ENCODE peak calls at places on chromosomes 11 and 22, in nine cellular contexts. One of them, this sample, is unnamed.

GRCh38 chr11:13384837-13385417 is 78.1 kb downstream of the BTBD10 start:
- DNase-seq in T-cell: no peak
- DNase-seq in cerebellum: peak; percentile 19
- DNase-seq in T-helper 9 cell: no peak
- DNase-seq in AG09309: peak; percentile 1
- DNase-seq in left colon: no peak
- DNase-seq in mesenchymal stem cell: peak; percentile 56
- DNase-seq in activated CD4-positive, alpha-beta T cell treated with anti-CD3 and anti-CD28 coated beads, Interleukin-2, amount 50 U/mL, for 48 hours: peak; percentile 10
- DNase-seq in neural progenitor cell: peak; percentile 67
- DNase-seq in this sample: peak; percentile 41

GRCh38 chr11:101576536-101576935 is 7.3 kb downstream of the TRPC6 start:
- DNase-seq in cerebellum: no peak
- DNase-seq in neural progenitor cell: no peak
- DNase-seq in mesenchymal stem cell: no peak
- DNase-seq in activated CD4-positive, alpha-beta T cell treated with anti-CD3 and anti-CD28 coated beads, Interleukin-2, amount 50 U/mL, for 48 hours: no peak
- DNase-seq in T-cell: no peak
- DNase-seq in left colon: no peak
- DNase-seq in AG09309: no peak
- DNase-seq in T-helper 9 cell: no peak
- DNase-seq in this sample: no peak

GRCh38 chr11:1936781-1937615 is 10.1 kb upstream of the MRPL23 start:
- DNase-seq in T-helper 9 cell: no peak
- DNase-seq in AG09309: no peak
- DNase-seq in left colon: peak; percentile 21
- DNase-seq in cerebellum: no peak
- DNase-seq in T-cell: no peak
- DNase-seq in activated CD4-positive, alpha-beta T cell treated with anti-CD3 and anti-CD28 coated beads, Interleukin-2, amount 50 U/mL, for 48 hours: no peak
- DNase-seq in neural progenitor cell: no peak
- DNase-seq in mesenchymal stem cell: no peak
- DNase-seq in this sample: no peak

GRCh38 chr22:31538815-31539214 is 42.5 kb downstream of the SFI1 start:
- DNase-seq in neural progenitor cell: no peak
- DNase-seq in activated CD4-positive, alpha-beta T cell treated with anti-CD3 and anti-CD28 coated beads, Interleukin-2, amount 50 U/mL, for 48 hours: peak; percentile 47
- DNase-seq in mesenchymal stem cell: no peak
- DNase-seq in left colon: no peak
- DNase-seq in T-cell: no peak
- DNase-seq in AG09309: no peak
- DNase-seq in cerebellum: no peak
- DNase-seq in T-helper 9 cell: no peak
- DNase-seq in this sample: no peak

GRCh38 chr11:12058425-12059115 is 50.1 kb upstream of the DKK3 start:
- DNase-seq in activated CD4-positive, alpha-beta T cell treated with anti-CD3 and anti-CD28 coated beads, Interleukin-2, amount 50 U/mL, for 48 hours: no peak
- DNase-seq in cerebellum: no peak
- DNase-seq in neural progenitor cell: no peak
- DNase-seq in mesenchymal stem cell: no peak
- DNase-seq in T-cell: no peak
- DNase-seq in left colon: no peak
- DNase-seq in T-helper 9 cell: no peak
- DNase-seq in AG09309: no peak
- DNase-seq in this sample: no peak

GRCh38 chr11:71179877-71180276 is 72.5 kb downstream of the SHANK2 start:
- DNase-seq in cerebellum: no peak
- DNase-seq in neural progenitor cell: no peak
- DNase-seq in activated CD4-positive, alpha-beta T cell treated with anti-CD3 and anti-CD28 coated beads, Interleukin-2, amount 50 U/mL, for 48 hours: no peak
- DNase-seq in mesenchymal stem cell: no peak
- DNase-seq in T-cell: no peak
- DNase-seq in T-helper 9 cell: no peak
- DNase-seq in left colon: no peak
- DNase-seq in AG09309: no peak
- DNase-seq in this sample: no peak

GRCh38 chr22:48258841-48259240 is 1496.4 kb downstream of the TBC1D22A start:
- DNase-seq in AG09309: no peak
- DNase-seq in T-cell: no peak
- DNase-seq in cerebellum: peak; percentile 86
- DNase-seq in neural progenitor cell: no peak
- DNase-seq in mesenchymal stem cell: no peak
- DNase-seq in activated CD4-positive, alpha-beta T cell treated with anti-CD3 and anti-CD28 coated beads, Interleukin-2, amount 50 U/mL, for 48 hours: no peak
- DNase-seq in T-helper 9 cell: no peak
- DNase-seq in left colon: no peak
- DNase-seq in this sample: no peak

GRCh38 chr11:46361283-46362145 is 14.3 kb downstream of the DGKZ start:
- DNase-seq in left colon: no peak
- DNase-seq in activated CD4-positive, alpha-beta T cell treated with anti-CD3 and anti-CD28 coated beads, Interleukin-2, amount 50 U/mL, for 48 hours: peak; percentile 69
- DNase-seq in mesenchymal stem cell: peak; percentile 76
- DNase-seq in AG09309: no peak
- DNase-seq in neural progenitor cell: no peak
- DNase-seq in T-helper 9 cell: no peak
- DNase-seq in T-cell: peak; percentile 57
- DNase-seq in cerebellum: no peak
- DNase-seq in this sample: no peak